ENCODE peak calls at places on chromosomes 6 and 20, in seven cellular contexts. N is activated T-cell treated with anti-CD3 and anti-CD28 coated beads for 1 hour; D is aorta; T is pancreas; Q is H54; I is stimulated activated CD4-positive, alpha-beta T cell treated with anti-CD3 and anti-CD28 coated beads, Interleukin-15, amount 100 ng/mL, for 24 hours; B is hepatic stellate cell. W is an unnamed sample.

GRCh38 chr20:8790442-8791074 is 278.3 kb upstream of the PLCB4 start:
- DNase-seq in N (no peak), D (no peak), T (no peak), Q (no peak), I (peak), B (peak), W (peak)

GRCh38 chr6:127918506-127919427 is 17.9 kb upstream of the THEMIS start:
- DNase-seq in N (no peak), D (no peak), T (no peak), Q (no peak), I (no peak), B (no peak), W (no peak)

GRCh38 chr6:11754625-11755289 is 23.8 kb downstream of the ADTRP start:
- DNase-seq in N (no peak), D (no peak), T (no peak), Q (no peak), I (no peak), B (no peak), W (no peak)

GRCh38 chr20:50508171-50508761 is 1.9 kb upstream of the PTPN1 start:
- DNase-seq in N (no peak), D (no peak), T (no peak), Q (no peak), I (no peak), B (no peak), W (no peak)

GRCh38 chr6:16212276-16212675 is 26.1 kb upstream of the GMPR start:
- DNase-seq in N (no peak), D (no peak), T (no peak), Q (no peak), I (no peak), B (no peak), W (no peak)

GRCh38 chr6:45543298-45544235 is 165.8 kb upstream of the SUPT3H start:
- DNase-seq in N (no peak), D (no peak), T (no peak), Q (peak), I (no peak), B (no peak), W (no peak)

GRCh38 chr6:104064876-104065275 is 794.8 kb downstream of the HACE1 start:
- DNase-seq in N (no peak), D (no peak), T (no peak), Q (no peak), I (no peak), B (no peak), W (no peak)

GRCh38 chr6:95967594-95967993 is 48.2 kb upstream of the FUT9 start:
- DNase-seq in N (no peak), D (no peak), T (no peak), Q (no peak), I (no peak), B (no peak), W (no peak)

GRCh38 chr6:27297857-27298730 is 14.0 kb downstream of the POM121L2 start:
- DNase-seq in N (no peak), D (no peak), T (no peak), Q (no peak), I (peak), B (no peak), W (peak)

GRCh38 chr6:166104107-166104506 is 63.5 kb downstream of the TBXT start:
- DNase-seq in N (no peak), D (no peak), T (no peak), Q (no peak), I (no peak), B (peak), W (no peak)

GRCh38 chr20:52915564-52915963 is 56.6 kb upstream of the TSHZ2 start:
- DNase-seq in N (no peak), D (no peak), T (no peak), Q (no peak), I (no peak), B (no peak), W (no peak)

W was measured in erythroblast.